ENCODE peak calls at places on chromosomes 11 and 22, in four cellular contexts. One of them, this sample, is unnamed.

GRCh38 chr22:40026641-40027040 is 31.9 kb downstream of the FAM83F start:
- DNase-seq in dorsolateral prefrontal cortex: no peak
- DNase-seq in pancreas: no peak
- DNase-seq in body of pancreas: no peak
- DNase-seq in this sample: no peak

GRCh38 chr22:46758867-46759290 is 3.6 kb upstream of the TBC1D22A start:
- DNase-seq in dorsolateral prefrontal cortex: no peak
- DNase-seq in pancreas: peak; percentile 66
- DNase-seq in body of pancreas: peak; percentile 69
- DNase-seq in this sample: peak; percentile 88

GRCh38 chr22:38317995-38318715 is 922 bp upstream of the CSNK1E start:
- DNase-seq in dorsolateral prefrontal cortex: peak; percentile 53
- DNase-seq in pancreas: no peak
- DNase-seq in body of pancreas: peak; percentile 41
- DNase-seq in this sample: peak; percentile 86

GRCh38 chr11:102390667-102391449 is 43.8 kb downstream of the BIRC2 start:
- DNase-seq in dorsolateral prefrontal cortex: peak; percentile 82
- DNase-seq in pancreas: peak; percentile 57
- DNase-seq in body of pancreas: peak; percentile 67
- DNase-seq in this sample: peak; percentile 84

GRCh38 chr11:27403195-27403594 is 40.2 kb upstream of the CCDC34 start:
- DNase-seq in dorsolateral prefrontal cortex: no peak
- DNase-seq in pancreas: no peak
- DNase-seq in body of pancreas: no peak
- DNase-seq in this sample: no peak

GRCh38 chr22:46245515-46245914 is 4.6 kb downstream of the CDPF1 start:
- DNase-seq in dorsolateral prefrontal cortex: peak; percentile 68
- DNase-seq in pancreas: no peak
- DNase-seq in body of pancreas: no peak
- DNase-seq in this sample: no peak

GRCh38 chr11:19957301-19957985 is 202.8 kb downstream of the DBX1 start:
- DNase-seq in dorsolateral prefrontal cortex: no peak
- DNase-seq in pancreas: no peak
- DNase-seq in body of pancreas: no peak
- DNase-seq in this sample: no peak

GRCh38 chr11:76589477-76589876 is 81.1 kb downstream of the LRRC32 start:
- DNase-seq in dorsolateral prefrontal cortex: no peak
- DNase-seq in pancreas: no peak
- DNase-seq in body of pancreas: no peak
- DNase-seq in this sample: no peak

GRCh38 chr22:20015971-20016733 is 471 bp downstream of the ARVCF start:
- DNase-seq in dorsolateral prefrontal cortex: peak; percentile 64
- DNase-seq in pancreas: no peak
- DNase-seq in body of pancreas: peak; percentile 55
- DNase-seq in this sample: no peak

GRCh38 chr11:82458147-82458546 is 275.5 kb downstream of the FAM181B start:
- DNase-seq in dorsolateral prefrontal cortex: no peak
- DNase-seq in pancreas: no peak
- DNase-seq in body of pancreas: no peak
- DNase-seq in this sample: no peak

GRCh38 chr11:11426226-11426915 is 73.3 kb upstream of the CSNK2A3 start:
- DNase-seq in dorsolateral prefrontal cortex: no peak
- DNase-seq in pancreas: no peak
- DNase-seq in body of pancreas: no peak
- DNase-seq in this sample: no peak

GRCh38 chr11:8049084-8049483 is 31.9 kb upstream of the TUB start:
- DNase-seq in dorsolateral prefrontal cortex: no peak
- DNase-seq in pancreas: no peak
- DNase-seq in body of pancreas: no peak
- DNase-seq in this sample: no peak

DNA sequence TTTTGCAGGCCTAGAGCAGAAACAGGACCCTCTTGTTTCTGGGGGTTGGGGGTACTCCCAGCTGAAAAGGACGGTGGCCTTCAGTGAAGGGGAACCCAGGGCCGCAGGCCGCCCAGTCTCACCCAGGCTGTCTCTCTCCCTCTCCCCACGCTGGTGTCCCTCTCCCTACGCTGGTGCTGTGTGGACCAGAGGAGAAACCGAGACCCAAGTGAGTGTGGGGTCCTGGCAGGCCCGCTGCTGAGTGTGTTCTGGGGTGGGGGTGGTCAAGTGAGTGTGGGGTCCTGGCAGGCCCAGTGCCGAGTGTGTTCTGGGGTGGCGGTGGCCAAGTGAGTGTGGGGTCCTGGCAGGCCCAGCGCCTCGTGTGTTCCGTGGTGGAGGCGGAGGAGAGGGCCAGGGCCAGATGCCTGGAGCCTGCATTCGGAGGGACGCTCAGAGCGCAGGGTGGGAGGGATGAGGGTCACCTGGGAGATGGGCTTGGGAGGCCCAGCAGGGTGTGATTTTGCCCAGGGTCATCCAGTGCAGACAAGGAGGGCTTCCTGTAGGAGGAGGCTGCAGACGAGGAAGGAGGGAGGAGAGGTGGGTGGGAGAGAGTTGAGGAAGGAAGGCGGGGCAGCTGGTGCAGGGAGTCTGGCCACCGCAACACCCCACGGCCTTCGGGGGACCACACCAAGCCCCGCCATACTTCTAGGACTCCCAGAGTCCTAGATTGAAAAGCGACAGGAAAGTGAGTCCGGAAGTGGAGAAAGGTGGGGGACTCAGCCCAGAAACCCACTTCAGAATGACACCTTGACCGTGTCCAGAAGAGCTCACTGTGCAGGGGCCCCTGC is 10.3 kb downstream of the TNNT3 start:
- DNase-seq in dorsolateral prefrontal cortex: peak; percentile 31
- DNase-seq in pancreas: no peak
- DNase-seq in body of pancreas: no peak
- DNase-seq in this sample: no peak
- TF ChIP-seq CTCF in dorsolateral prefrontal cortex: no peak
- TF ChIP-seq CTCF in pancreas: no peak
- TF ChIP-seq CTCF in body of pancreas: no peak
- TF ChIP-seq CTCF in this sample: no peak

DNA sequence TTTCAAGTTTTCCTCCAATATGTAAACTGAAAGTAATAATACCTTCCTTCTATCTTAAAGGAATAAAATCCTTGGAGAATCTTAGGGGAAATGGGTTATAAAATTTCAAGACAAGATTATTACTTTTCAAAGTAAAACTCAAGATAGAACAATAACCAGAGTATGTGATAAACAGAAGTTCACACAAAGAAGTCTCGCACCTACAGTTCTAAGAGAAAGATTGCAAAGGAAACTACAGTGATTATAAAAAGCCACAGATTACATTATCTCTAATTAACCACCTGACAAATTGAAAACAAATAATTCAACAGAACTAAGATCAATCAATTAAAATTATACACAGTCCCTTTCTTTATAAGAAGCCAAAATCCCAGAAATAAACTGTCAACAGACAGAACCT is 34.0 kb downstream of the AMBRA1 start:
- DNase-seq in dorsolateral prefrontal cortex: no peak
- DNase-seq in pancreas: no peak
- DNase-seq in body of pancreas: no peak
- DNase-seq in this sample: no peak
- H3K4me3 ChIP-seq in dorsolateral prefrontal cortex: no peak overlapping the region
- H3K4me3 ChIP-seq in pancreas: no peak overlapping the region
- H3K4me3 ChIP-seq in body of pancreas: no peak overlapping the region
- H3K4me3 ChIP-seq in this sample: no peak overlapping the region

DNA sequence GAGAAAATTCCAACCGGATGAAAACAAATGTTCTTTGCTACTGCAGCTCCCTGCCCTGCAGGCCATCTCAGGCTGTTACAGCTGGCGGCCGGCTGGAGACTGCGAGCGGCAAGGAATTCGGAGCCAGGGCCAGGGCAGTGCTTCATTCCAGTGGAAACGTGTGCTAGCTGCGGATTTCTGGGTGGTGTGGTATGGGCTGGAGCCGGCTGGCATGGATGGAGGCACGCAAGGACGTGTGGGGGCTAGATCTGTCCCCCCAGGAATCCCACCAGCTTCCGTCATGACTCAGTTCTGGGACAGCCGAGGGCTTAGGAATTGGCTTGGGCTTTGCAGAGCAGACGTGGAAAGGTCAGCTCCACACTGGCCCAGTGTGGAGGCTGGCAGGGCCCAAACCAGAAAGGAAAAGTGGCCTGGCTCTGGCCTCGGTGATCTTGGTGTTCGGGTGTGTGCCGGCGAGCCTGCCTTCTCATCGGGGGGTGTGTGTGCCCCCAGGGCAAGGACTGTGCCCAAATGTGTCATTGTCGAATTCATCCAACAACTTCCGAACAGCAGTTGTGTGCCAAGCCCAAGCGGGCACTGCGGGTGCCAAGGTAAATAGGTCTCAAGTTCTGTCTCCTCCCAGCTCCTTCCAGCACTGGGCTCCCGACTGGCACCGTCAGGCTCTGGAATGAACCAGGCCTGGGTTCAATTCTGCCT is 48.1 kb upstream of the SHISAL1 start:
- DNase-seq in dorsolateral prefrontal cortex: no peak
- DNase-seq in pancreas: no peak
- DNase-seq in body of pancreas: no peak
- DNase-seq in this sample: peak; percentile 37
- TF ChIP-seq CTCF in dorsolateral prefrontal cortex: no peak
- TF ChIP-seq CTCF in pancreas: no peak
- TF ChIP-seq CTCF in body of pancreas: no peak
- TF ChIP-seq CTCF in this sample: peak; percentile 37

DNA sequence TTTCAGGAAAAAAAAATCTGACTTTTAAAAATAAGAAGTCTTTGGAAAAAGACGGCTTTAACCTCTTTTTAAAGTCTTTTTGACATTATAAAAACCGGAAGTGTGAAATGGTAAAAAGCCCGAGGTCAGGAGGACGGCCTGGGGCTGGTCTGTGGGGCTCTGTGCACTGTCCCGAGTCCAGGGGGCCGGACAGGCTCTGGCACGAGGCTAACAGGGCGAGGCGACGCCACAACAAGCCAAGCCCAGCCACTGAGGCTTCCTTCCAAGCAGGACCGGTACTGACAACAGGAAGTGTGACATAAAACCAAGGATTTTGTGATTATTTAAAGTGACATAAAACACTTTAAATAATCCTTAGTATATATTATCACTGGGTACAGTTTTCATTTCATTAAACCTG is 39.2 kb downstream of the BRD1 start:
- DNase-seq in dorsolateral prefrontal cortex: no peak
- DNase-seq in pancreas: no peak
- DNase-seq in body of pancreas: no peak
- DNase-seq in this sample: peak; percentile 25
- H3K4me3 ChIP-seq in dorsolateral prefrontal cortex: no peak overlapping the region
- H3K4me3 ChIP-seq in pancreas: no peak overlapping the region
- H3K4me3 ChIP-seq in body of pancreas: no peak overlapping the region
- H3K4me3 ChIP-seq in this sample: no peak overlapping the region

DNA sequence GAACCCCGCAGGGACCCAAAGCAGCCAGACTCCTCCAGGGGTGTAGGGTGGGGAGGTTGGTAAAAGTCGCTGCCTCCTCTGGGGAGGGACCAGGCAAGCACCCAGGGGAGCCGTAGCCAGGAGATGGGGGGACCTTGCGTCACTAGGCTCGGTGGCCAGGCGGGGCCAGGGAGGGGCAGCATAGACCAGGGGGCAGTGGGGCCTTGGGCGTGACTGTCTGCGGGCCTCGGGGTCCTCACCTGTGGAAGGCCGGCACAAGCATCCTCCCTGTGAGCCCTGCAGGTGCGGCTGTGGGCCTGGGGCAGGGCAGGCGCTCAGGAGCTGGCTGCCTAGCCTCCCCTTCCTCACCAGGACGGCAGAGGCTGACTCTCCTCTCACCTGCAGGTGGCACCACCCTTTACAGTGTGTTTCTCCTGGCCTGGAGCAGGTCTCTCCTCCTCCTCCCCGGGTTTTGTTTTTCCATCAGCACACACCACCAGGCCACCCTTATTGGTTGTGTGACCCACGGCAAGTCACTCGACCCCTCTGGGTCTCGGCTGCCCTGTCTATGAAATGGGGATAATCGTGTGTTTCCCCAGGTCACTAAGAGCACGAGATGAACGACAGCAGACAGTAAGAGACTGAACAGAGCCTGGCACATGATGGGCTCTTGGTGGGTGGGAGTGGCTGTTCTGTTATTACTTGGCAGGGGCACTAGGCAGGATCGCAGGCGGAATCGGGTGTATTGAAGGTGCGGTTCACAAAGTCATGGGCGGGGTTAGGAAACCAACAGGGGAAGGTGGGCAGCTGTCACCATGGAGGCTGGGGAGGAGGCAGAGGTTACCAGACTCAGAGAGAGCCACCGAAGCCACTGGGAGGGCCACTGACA is 52.7 kb downstream of the FLRT1 start:
- DNase-seq in dorsolateral prefrontal cortex: no peak
- DNase-seq in pancreas: no peak
- DNase-seq in body of pancreas: no peak
- DNase-seq in this sample: no peak
- TF ChIP-seq CTCF in dorsolateral prefrontal cortex: no peak
- TF ChIP-seq CTCF in pancreas: no peak
- TF ChIP-seq CTCF in body of pancreas: peak; percentile 30
- TF ChIP-seq CTCF in this sample: peak; percentile 42

GRCh38 chr11:71446942-71447688 is 1.1 kb downstream of the DHCR7 start:
- DNase-seq in dorsolateral prefrontal cortex: no peak
- DNase-seq in pancreas: no peak
- DNase-seq in body of pancreas: no peak
- DNase-seq in this sample: peak; percentile 92
- H3K4me3 ChIP-seq in dorsolateral prefrontal cortex: peak overlapping the region; percentile 91
- H3K4me3 ChIP-seq in pancreas: no peak overlapping the region
- H3K4me3 ChIP-seq in body of pancreas: no peak overlapping the region
- H3K4me3 ChIP-seq in this sample: peak overlapping the region; percentile 74

DNA sequence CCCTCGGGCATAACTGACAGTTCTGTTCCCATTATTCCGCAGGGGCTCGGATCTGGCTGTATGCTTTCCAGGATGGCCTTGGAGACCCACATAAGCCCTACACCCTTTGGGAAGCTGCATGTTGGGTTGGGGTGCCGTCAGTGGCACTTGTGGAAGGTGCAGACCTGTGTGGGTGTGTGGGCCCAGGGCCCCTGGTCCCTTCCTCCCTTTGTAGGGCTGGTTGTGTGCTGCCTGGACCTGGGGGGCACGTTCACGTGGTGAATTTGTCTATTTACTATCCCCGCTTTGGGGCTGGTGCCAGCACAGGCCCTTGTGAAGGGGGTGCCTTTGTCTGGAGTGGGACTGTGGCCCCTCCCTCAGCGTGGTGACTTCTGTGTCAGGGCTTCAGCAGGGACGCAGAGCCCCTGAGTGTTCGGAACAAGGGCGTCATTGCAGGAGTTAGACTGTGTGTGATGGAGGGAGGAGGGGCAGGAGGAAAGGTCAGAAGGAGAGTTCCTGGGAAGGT is 15.0 kb upstream of the PPP6R3 start:
- DNase-seq in dorsolateral prefrontal cortex: no peak
- DNase-seq in pancreas: no peak
- DNase-seq in body of pancreas: no peak
- DNase-seq in this sample: no peak
- TF ChIP-seq CTCF in dorsolateral prefrontal cortex: no peak
- TF ChIP-seq CTCF in pancreas: no peak
- TF ChIP-seq CTCF in body of pancreas: no peak
- TF ChIP-seq CTCF in this sample: no peak

DNA sequence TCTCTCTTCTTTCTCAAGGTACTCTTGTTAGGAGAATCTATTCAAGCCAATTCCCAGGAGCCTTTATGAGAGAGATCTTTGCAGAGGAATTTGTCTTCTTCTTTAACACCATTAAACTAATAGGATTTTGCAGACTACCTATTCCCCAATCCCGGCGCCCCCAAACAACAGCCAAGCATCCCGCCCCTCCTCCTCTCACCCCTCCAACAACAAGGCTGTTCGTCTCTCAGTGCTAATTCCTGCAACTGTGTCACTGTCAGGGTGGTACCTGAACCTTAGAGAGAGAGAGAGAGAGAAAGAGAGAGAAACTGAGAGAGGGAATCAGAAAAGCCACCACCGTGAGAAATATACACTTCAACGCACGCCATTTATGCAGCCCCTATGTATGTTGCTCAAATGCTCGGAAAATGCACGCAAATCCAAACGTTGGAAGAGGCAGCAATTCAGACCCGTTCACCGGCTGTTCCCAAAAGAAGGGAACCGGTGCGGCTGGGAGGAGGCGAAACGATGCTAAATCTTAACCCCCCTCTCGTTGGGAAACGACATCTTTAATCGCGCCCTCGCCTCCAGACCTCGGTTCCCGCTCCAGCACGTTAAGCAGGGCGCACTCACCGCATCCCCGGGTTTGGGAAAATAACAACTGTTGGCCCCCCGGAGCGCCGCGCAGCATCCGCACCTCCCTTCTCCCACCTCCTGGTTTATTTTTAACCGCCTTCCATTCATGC is 943 bp downstream of the KCNA4 start:
- DNase-seq in dorsolateral prefrontal cortex: no peak
- DNase-seq in pancreas: no peak
- DNase-seq in body of pancreas: no peak
- DNase-seq in this sample: no peak
- H3K4me3 ChIP-seq in dorsolateral prefrontal cortex: peak overlapping the region; percentile 57
- H3K4me3 ChIP-seq in pancreas: no peak overlapping the region
- H3K4me3 ChIP-seq in body of pancreas: no peak overlapping the region
- H3K4me3 ChIP-seq in this sample: no peak overlapping the region